ENCODE peak calls at places on chromosomes 6 and 20, in seven cellular contexts. D, N, R, G, X, Q and I are unnamed samples.
A peak's percentile ranks its signal among the peaks of the same experiment; 100 is the strongest.

GRCh38 chr6:90219168-90219985 is 77.3 kb downstream of the BACH2 start:
- DNase-seq in D (no peak), N (peak; percentile 37), R (peak; percentile 78), G (no peak), X (peak; percentile 87), Q (no peak), I (no peak)

GRCh38 chr6:101879782-101880181 is 486.3 kb downstream of the GRIK2 start:
- DNase-seq in D (no peak), N (no peak), R (no peak), G (no peak), X (no peak), Q (no peak), I (no peak)

GRCh38 chr6:36660771-36661471 is 17.6 kb upstream of the CDKN1A start:
- DNase-seq in D (no peak), N (no peak), R (peak; percentile 71), G (peak; percentile 68), X (peak; percentile 84), Q (peak; percentile 75), I (no peak)

GRCh38 chr6:133333852-133334251 is 92.7 kb downstream of the EYA4 start:
- DNase-seq in D (no peak), N (no peak), R (no peak), G (no peak), X (no peak), Q (no peak), I (no peak)

GRCh38 chr6:101740631-101741030 is 347.1 kb downstream of the GRIK2 start:
- DNase-seq in D (no peak), N (no peak), R (no peak), G (no peak), X (no peak), Q (no peak), I (no peak)

GRCh38 chr6:21592953-21593352 is 598 bp upstream of the SOX4 start:
- DNase-seq in D (no peak), N (no peak), R (no peak), G (no peak), X (no peak), Q (no peak), I (no peak)

GRCh38 chr20:50635676-50636600 is 55.4 kb downstream of the RIPOR3 start:
- DNase-seq in D (no peak), N (peak; percentile 29), R (peak; percentile 65), G (peak; percentile 73), X (peak; percentile 84), Q (peak; percentile 82), I (peak; percentile 28)

GRCh38 chr20:47029845-47030244 is 135.2 kb downstream of the EYA2 start:
- DNase-seq in D (no peak), N (no peak), R (no peak), G (no peak), X (no peak), Q (no peak), I (no peak)

GRCh38 chr20:58073945-58074920 is 154.2 kb downstream of the ANKRD60 start:
- DNase-seq in D (no peak), N (no peak), R (peak; percentile 92), G (no peak), X (no peak), Q (no peak), I (no peak)

GRCh38 chr6:38436726-38437465 is 202.8 kb downstream of the BTBD9 start:
- DNase-seq in D (no peak), N (no peak), R (peak; percentile 56), G (no peak), X (no peak), Q (no peak), I (no peak)

GRCh38 chr6:17768388-17768787 is 61.7 kb upstream of the NUP153 start:
- DNase-seq in D (no peak), N (no peak), R (peak; percentile 38), G (no peak), X (no peak), Q (no peak), I (no peak)

GRCh38 chr6:41009669-41010068 is 29.4 kb downstream of the UNC5CL start:
- DNase-seq in D (no peak), N (no peak), R (no peak), G (no peak), X (no peak), Q (no peak), I (no peak)

GRCh38 chr6:42390228-42390934 is 61.3 kb downstream of the TRERF1 start:
- DNase-seq in D (no peak), N (peak; percentile 86), R (no peak), G (no peak), X (no peak), Q (no peak), I (peak; percentile 74)

GRCh38 chr20:16505894-16506293 is 67.4 kb downstream of the KIF16B start:
- DNase-seq in D (no peak), N (no peak), R (no peak), G (no peak), X (no peak), Q (no peak), I (no peak)
- H3K4me3 ChIP-seq in D (no peak overlapping the region), N (no peak overlapping the region), R (no peak overlapping the region), G (no peak overlapping the region), X (no peak overlapping the region), Q (no peak overlapping the region), I (no peak overlapping the region)

DNA sequence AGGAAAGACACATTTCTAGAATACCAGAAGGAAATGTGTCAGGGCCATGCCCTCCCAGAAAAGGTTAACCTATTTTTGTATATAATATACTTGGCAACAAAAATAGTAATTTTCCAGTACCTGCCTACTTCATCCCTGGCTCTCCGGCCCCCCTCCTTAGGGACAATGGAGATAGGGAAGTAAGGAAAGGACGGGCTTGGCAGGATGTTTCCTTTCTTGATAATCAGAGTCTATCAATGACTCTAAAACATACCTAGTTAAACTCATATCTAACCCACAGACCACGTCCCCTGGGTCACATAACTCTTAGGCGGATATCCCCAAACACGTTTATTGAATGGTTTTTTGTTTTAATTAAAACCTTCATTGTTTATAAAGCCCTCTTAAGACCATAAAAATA is 11.8 kb downstream of the UQCC2 start:
- DNase-seq in D (no peak), N (no peak), R (no peak), G (no peak), X (no peak), Q (no peak), I (no peak)
- H3K27ac ChIP-seq in D (no peak overlapping the region), N (peak overlapping the region; percentile 34), R (no peak overlapping the region), G (peak overlapping the region; percentile 36), X (no peak overlapping the region), Q (no peak overlapping the region), I (no peak overlapping the region)

GRCh38 chr6:118903134-118903533 is 9.2 kb downstream of the ASF1A start:
- DNase-seq in D (no peak), N (no peak), R (no peak), G (no peak), X (no peak), Q (no peak), I (no peak)

GRCh38 chr6:118905084-118905483 is 11.1 kb downstream of the ASF1A start:
- DNase-seq in D (no peak), N (no peak), R (no peak), G (no peak), X (no peak), Q (no peak), I (no peak)

GRCh38 chr6:118903691-118904090 is 9.7 kb downstream of the ASF1A start:
- DNase-seq in D (no peak), N (no peak), R (no peak), G (no peak), X (no peak), Q (no peak), I (no peak)

GRCh38 chr6:118899948-118900347 is 6.0 kb downstream of the ASF1A start:
- DNase-seq in D (no peak), N (no peak), R (no peak), G (no peak), X (no peak), Q (no peak), I (peak; percentile 48)

GRCh38 chr6:118902731-118903130 is 8.8 kb downstream of the ASF1A start:
- DNase-seq in D (no peak), N (no peak), R (peak; percentile 64), G (no peak), X (no peak), Q (no peak), I (no peak)
- H3K4me3 ChIP-seq in D (no peak overlapping the region), N (no peak overlapping the region), R (no peak overlapping the region), G (no peak overlapping the region), X (no peak overlapping the region), Q (no peak overlapping the region), I (no peak overlapping the region)

GRCh38 chr6:71224011-71224410 is 64.6 kb upstream of the OGFRL1 start:
- DNase-seq in D (no peak), N (no peak), R (no peak), G (no peak), X (no peak), Q (no peak), I (no peak)

GRCh38 chr6:71220466-71220865 is 68.1 kb upstream of the OGFRL1 start:
- DNase-seq in D (no peak), N (no peak), R (no peak), G (no peak), X (no peak), Q (no peak), I (no peak)

GRCh38 chr6:71228461-71229041 is 60.1 kb upstream of the OGFRL1 start:
- DNase-seq in D (no peak), N (peak; percentile 40), R (no peak), G (no peak), X (no peak), Q (no peak), I (peak; percentile 45)

GRCh38 chr6:71226151-71226550 is 62.5 kb upstream of the OGFRL1 start:
- DNase-seq in D (no peak), N (no peak), R (no peak), G (no peak), X (no peak), Q (no peak), I (no peak)

GRCh38 chr6:71222676-71223075 is 65.9 kb upstream of the OGFRL1 start:
- DNase-seq in D (no peak), N (no peak), R (no peak), G (no peak), X (no peak), Q (no peak), I (no peak)
- H3K27ac ChIP-seq in D (no peak overlapping the region), N (no peak overlapping the region), R (no peak overlapping the region), G (no peak overlapping the region), X (no peak overlapping the region), Q (no peak overlapping the region), I (no peak overlapping the region)

GRCh38 chr6:34926655-34927054 is 37.6 kb downstream of the ANKS1A start:
- DNase-seq in D (no peak), N (no peak), R (peak; percentile 73), G (no peak), X (no peak), Q (no peak), I (no peak)

GRCh38 chr6:34928695-34929094 is 39.6 kb downstream of the ANKS1A start:
- DNase-seq in D (no peak), N (no peak), R (no peak), G (no peak), X (no peak), Q (no peak), I (no peak)

GRCh38 chr6:34929241-34929978 is 40.4 kb downstream of the ANKS1A start:
- DNase-seq in D (no peak), N (no peak), R (no peak), G (no peak), X (no peak), Q (no peak), I (no peak)

GRCh38 chr6:34928220-34928619 is 39.2 kb downstream of the ANKS1A start:
- DNase-seq in D (no peak), N (no peak), R (no peak), G (no peak), X (no peak), Q (no peak), I (no peak)

GRCh38 chr6:34930221-34930620 is 41.2 kb downstream of the ANKS1A start:
- DNase-seq in D (no peak), N (no peak), R (no peak), G (no peak), X (no peak), Q (no peak), I (no peak)
- H3K4me3 ChIP-seq in D (no peak overlapping the region), N (no peak overlapping the region), R (no peak overlapping the region), G (no peak overlapping the region), X (no peak overlapping the region), Q (no peak overlapping the region), I (no peak overlapping the region)